ENCODE peak calls at places on chromosomes 11 and 22, in six cellular contexts. M is Caco-2, O is SK-N-MC, X is small intestine, G is MG63, E is stomach. P is an unnamed sample. For H3K9me3, the result is how much of the 10 kb centered on the place peaks cover.

GRCh38 chr11:123197711-123198110 is 2.7 kb upstream of the CLMP start:
- DNase-seq in M (no peak), O (no peak), X (no peak), G (peak), E (no peak), P (no peak)

GRCh38 chr11:75195164-75195962 is 44.5 kb downstream of the SLCO2B1 start:
- DNase-seq in M (no peak), O (no peak), X (no peak), G (peak), E (no peak), P (no peak)

GRCh38 chr11:133833101-133833898 is 12.0 kb downstream of the SPATA19 start:
- DNase-seq in M (no peak), O (no peak), X (no peak), G (no peak), E (no peak), P (no peak)

GRCh38 chr11:10476927-10477689 is 22.0 kb downstream of the AMPD3 start:
- DNase-seq in M (no peak), O (no peak), X (no peak), G (no peak), E (no peak), P (no peak)

GRCh38 chr11:10581481-10582019 is 13.1 kb upstream of the LYVE1 start:
- DNase-seq in M (no peak), O (no peak), X (no peak), G (peak), E (no peak), P (no peak)

GRCh38 chr11:38718049-38718448 is 2120.0 kb upstream of the RAG2 start:
- DNase-seq in M (peak), O (no peak), X (no peak), G (peak), E (no peak), P (no peak)

GRCh38 chr22:39243443-39244072 is 1.2 kb downstream of the PDGFB start:
- DNase-seq in M (peak), O (no peak), X (no peak), G (no peak), E (no peak), P (no peak)

GRCh38 chr22:35995345-35995744 is 33.3 kb downstream of the RBFOX2 start:
- DNase-seq in M (no peak), O (no peak), X (no peak), G (peak), E (no peak), P (no peak)

GRCh38 chr11:118434553-118435232 is 1.6 kb upstream of the KMT2A start:
- DNase-seq in M (peak), O (no peak), X (no peak), G (peak), E (no peak), P (peak)

GRCh38 chr22:42924436-42924835 is 67.4 kb upstream of the ARFGAP3 start:
- DNase-seq in M (no peak), O (no peak), X (no peak), G (no peak), E (no peak), P (no peak)

GRCh38 chr11:8362899-8363298 is 99.2 kb upstream of the LMO1 start:
- DNase-seq in M (no peak), O (no peak), X (no peak), G (no peak), E (no peak), P (no peak)

GRCh38 chr22:31504282-31504681 is 7.9 kb downstream of the SFI1 start:
- DNase-seq in M (no peak), O (no peak), X (no peak), G (no peak), E (no peak), P (no peak)

GRCh38 chr11:46410021-46410420 is 18.4 kb upstream of the CHRM4 start:
- DNase-seq in M (no peak), O (no peak), X (peak), G (no peak), E (no peak), P (no peak)

GRCh38 chr22:35632902-35633301 is 15.3 kb upstream of the APOL6 start:
- DNase-seq in M (no peak), O (no peak), X (no peak), G (no peak), E (no peak), P (no peak)

GRCh38 chr11:2555376-2555775 is 110.6 kb downstream of the KCNQ1 start:
- DNase-seq in M (no peak), O (no peak), X (no peak), G (no peak), E (no peak), P (no peak)

GRCh38 chr22:37345863-37346514 is 63.7 kb downstream of the CYTH4 start:
- DNase-seq in M (no peak), O (no peak), X (peak), G (peak), E (no peak), P (no peak)

GRCh38 chr11:12118940-12119339 is 8.6 kb downstream of the MICAL2 start:
- DNase-seq in M (no peak), O (no peak), X (no peak), G (no peak), E (no peak), P (no peak)

GRCh38 chr11:83655996-83656395 is 369.8 kb upstream of the CCDC90B start:
- DNase-seq in M (no peak), O (no peak), X (no peak), G (no peak), E (no peak), P (no peak)

GRCh38 chr22:27133951-27134664 is 476.7 kb downstream of the MIAT start:
- DNase-seq in M (no peak), O (no peak), X (peak), G (peak), E (peak), P (no peak)

DNA sequence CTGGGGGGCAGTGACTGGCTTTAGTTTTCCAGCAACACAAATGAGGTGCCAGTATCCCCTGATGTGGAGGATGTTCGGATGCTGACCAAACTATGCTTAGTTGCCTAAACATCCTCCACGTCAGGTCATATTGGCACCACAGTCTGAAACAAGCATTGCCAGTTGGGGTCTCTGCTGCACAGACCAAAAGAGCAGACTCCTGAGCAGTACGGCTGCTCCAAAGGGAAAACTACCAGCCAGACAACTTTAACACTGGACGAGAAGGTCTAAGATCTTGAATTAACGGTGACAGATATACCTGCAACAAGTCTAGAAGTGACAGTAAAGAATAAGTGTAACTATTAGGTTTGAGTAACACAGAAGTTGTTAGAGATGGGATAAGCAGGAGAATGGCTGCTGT is 40.5 kb upstream of the CLTCL1 start:
- DNase-seq in M (no peak), O (no peak), X (no peak), G (no peak), E (no peak), P (no peak)
- H3K9me3 ChIP-seq in M (under half), O (under half), X (under half), G (under half), E (under half), P (under half)

GRCh38 chr22:48945621-48946458 is 881.8 kb downstream of the BRD1 start:
- DNase-seq in M (no peak), O (no peak), X (no peak), G (no peak), E (peak), P (no peak)

GRCh38 chr22:48949375-48950149 is 878.1 kb downstream of the BRD1 start:
- DNase-seq in M (no peak), O (no peak), X (no peak), G (no peak), E (peak), P (no peak)

GRCh38 chr22:48948575-48949170 is 879.0 kb downstream of the BRD1 start:
- DNase-seq in M (no peak), O (no peak), X (no peak), G (no peak), E (peak), P (no peak)

GRCh38 chr22:48944756-48945620 is 882.7 kb downstream of the BRD1 start:
- DNase-seq in M (no peak), O (no peak), X (no peak), G (no peak), E (peak), P (no peak)

GRCh38 chr22:48947636-48948035 is 880.0 kb downstream of the BRD1 start:
- DNase-seq in M (no peak), O (no peak), X (no peak), G (no peak), E (no peak), P (no peak)
- H3K9me3 ChIP-seq in M (under half), O (under half), X (under half), G (under half), E (under half), P (under half)

DNA sequence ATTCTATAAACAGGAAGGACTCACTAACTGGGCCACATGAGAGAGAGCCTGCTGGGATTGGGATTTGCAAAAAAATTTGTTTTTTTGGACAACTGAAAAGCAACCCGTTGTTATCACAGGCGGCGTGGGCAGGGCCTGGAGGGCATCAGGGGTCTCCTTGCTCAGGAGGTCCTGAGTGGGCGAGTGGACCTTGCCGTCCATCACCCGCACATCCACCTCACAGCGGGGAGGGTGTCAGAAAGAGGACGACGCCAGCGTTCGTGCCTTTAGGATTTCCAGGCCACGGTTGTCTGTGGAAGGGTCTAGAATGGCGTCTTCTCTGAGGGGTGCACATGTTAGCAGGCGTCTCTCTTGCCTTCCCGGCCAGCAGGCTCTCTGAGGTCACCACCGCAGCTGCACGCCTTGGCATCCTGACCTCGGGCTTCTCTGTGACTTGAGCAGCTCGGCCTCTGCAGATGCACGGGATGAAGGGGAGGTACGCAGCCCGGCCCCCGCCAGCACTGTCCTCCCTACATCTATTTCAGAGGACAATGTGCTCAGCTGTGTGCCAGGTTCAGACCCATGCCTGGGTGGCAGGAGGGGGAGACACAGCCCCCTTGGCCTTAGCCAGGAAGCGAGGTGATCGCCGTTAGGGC is 749.5 kb downstream of the BRD1 start:
- DNase-seq in M (no peak), O (no peak), X (no peak), G (no peak), E (no peak), P (no peak)
- H3K9me3 ChIP-seq in M (under half), O (under half), X (under half), G (under half), E (under half), P (under half)

GRCh38 chr11:114618139-114618538 is 22.6 kb upstream of the NXPE4 start:
- DNase-seq in M (no peak), O (no peak), X (no peak), G (no peak), E (no peak), P (no peak)
- H3K9me3 ChIP-seq in M (under half), O (under half), X (under half), G (under half), E (under half), P (under half)

P was measured in T-helper 17 cell.